ENCODE peak calls at places on chromosome 1, in nine cellular contexts. T, H, S, Z, P, V, A, B and R are unnamed samples.
A peak's percentile ranks its signal among the peaks of the same experiment; 100 is the strongest.

GRCh38 chr1:32249831-32250525 is 1.1 kb upstream of the LCK start:
- DNase-seq in P (no peak), Z (no peak), A (no peak), S (peak; percentile 47), B (peak; percentile 46), V (no peak), T (peak; percentile 88), H (no peak), R (peak; percentile 71)

GRCh38 chr1:54803761-54804470 is 2.8 kb upstream of the TTC22 start:
- DNase-seq in Z (no peak), H (no peak), S (peak; percentile 59), P (no peak), T (no peak), V (peak; percentile 80), B (peak; percentile 26), A (no peak), R (no peak)

GRCh38 chr1:165631403-165632151 is 543 bp downstream of the MGST3 start:
- DNase-seq in Z (peak; percentile 48), H (peak; percentile 81), T (peak; percentile 10), S (peak; percentile 64), P (no peak), V (peak; percentile 84), B (peak; percentile 89), A (peak; percentile 53), R (peak; percentile 9)

GRCh38 chr1:92749024-92749634 is 35.8 kb downstream of the EVI5 start:
- DNase-seq in S (peak; percentile 63), H (no peak), V (no peak), B (peak; percentile 75), P (no peak), T (peak; percentile 34), Z (no peak), A (peak; percentile 15), R (no peak)

GRCh38 chr1:54309631-54310366 is 96.4 kb downstream of the SSBP3 start:
- DNase-seq in V (no peak), S (no peak), B (no peak), P (no peak), A (no peak), H (no peak), T (no peak), Z (no peak), R (no peak)

GRCh38 chr1:23567996-23568607 is 8.8 kb upstream of the ID3 start:
- DNase-seq in A (no peak), H (no peak), Z (no peak), P (no peak), T (no peak), V (peak; percentile 73), S (no peak), B (no peak), R (no peak)

GRCh38 chr1:38009088-38009840 is 3.3 kb upstream of the UTP11 start:
- DNase-seq in B (peak; percentile 78), T (no peak), H (peak; percentile 19), P (peak; percentile 84), V (no peak), S (no peak), A (no peak), Z (no peak), R (no peak)

GRCh38 chr1:243917177-243917862 is 67.3 kb upstream of the AKT3 start:
- DNase-seq in A (peak; percentile 11), B (peak; percentile 93), S (peak; percentile 21), P (no peak), V (no peak), H (peak; percentile 68), Z (no peak), T (peak; percentile 7), R (no peak)

DNA sequence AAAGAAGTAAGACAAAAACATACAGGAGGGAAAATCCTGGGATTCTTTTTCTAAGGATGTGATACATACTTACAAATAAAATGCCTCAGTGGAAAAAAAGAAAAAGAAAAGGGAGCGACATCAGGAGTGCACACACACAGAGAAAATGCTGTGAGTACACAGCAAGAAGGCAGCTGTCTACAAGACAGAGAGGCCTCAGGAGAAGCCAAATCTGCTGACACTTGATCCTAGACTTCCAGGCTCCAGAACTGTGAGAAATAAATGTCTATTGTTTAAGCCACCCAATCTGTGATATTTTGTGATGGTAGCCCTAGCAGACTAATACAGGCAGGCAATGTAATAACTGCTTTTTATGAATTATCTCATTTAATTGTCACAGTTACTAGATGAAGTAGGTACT is 17.0 kb upstream of the TRIM45 start:
- DNase-seq in S (no peak), V (no peak), Z (no peak), H (no peak), P (no peak), T (no peak), B (no peak), A (no peak), R (no peak)
- H3K4me1 ChIP-seq in S (no peaks in the 10 kb centered on the region), V (no peaks in the 10 kb centered on the region), Z (no peaks in the 10 kb centered on the region), H (no peaks in the 10 kb centered on the region), P (no peaks in the 10 kb centered on the region), T (no peaks in the 10 kb centered on the region), B (peaks cover 7% of the 10 kb centered on the region), A (no peaks in the 10 kb centered on the region), R (no peaks in the 10 kb centered on the region)

GRCh38 chr1:82059931-82060330 is 259.2 kb downstream of the ADGRL2 start:
- DNase-seq in H (no peak), A (no peak), V (no peak), Z (no peak), T (no peak), P (no peak), S (no peak), B (no peak), R (no peak)

GRCh38 chr1:82062206-82062605 is 261.5 kb downstream of the ADGRL2 start:
- DNase-seq in H (no peak), A (no peak), S (no peak), Z (no peak), P (no peak), T (no peak), V (no peak), B (no peak), R (no peak)

GRCh38 chr1:82065917-82066316 is 265.2 kb downstream of the ADGRL2 start:
- DNase-seq in A (no peak), V (no peak), T (no peak), P (no peak), B (no peak), H (no peak), Z (no peak), S (no peak), R (no peak)

GRCh38 chr1:82064701-82065100 is 264.0 kb downstream of the ADGRL2 start:
- DNase-seq in T (no peak), B (no peak), Z (no peak), V (no peak), A (no peak), P (no peak), S (no peak), H (no peak), R (no peak)
- H3K36me3 ChIP-seq in T (no peaks in the 10 kb centered on the region), B (no peaks in the 10 kb centered on the region), Z (no peaks in the 10 kb centered on the region), V (no peaks in the 10 kb centered on the region), A (no peaks in the 10 kb centered on the region), P (no peaks in the 10 kb centered on the region), S (no peaks in the 10 kb centered on the region), H (no peaks in the 10 kb centered on the region), R (no peaks in the 10 kb centered on the region)

GRCh38 chr1:150751443-150751842 is 14.1 kb downstream of the CTSS start:
- DNase-seq in B (no peak), T (no peak), P (no peak), Z (peak; percentile 30), S (no peak), V (no peak), A (no peak), H (no peak), R (no peak)

GRCh38 chr1:150748859-150749719 is 16.5 kb downstream of the CTSS start:
- DNase-seq in Z (no peak), T (no peak), S (peak; percentile 27), A (no peak), B (no peak), V (no peak), P (no peak), H (no peak), R (no peak)

GRCh38 chr1:150753416-150753815 is 12.2 kb downstream of the CTSS start:
- DNase-seq in V (no peak), A (no peak), Z (no peak), B (no peak), H (no peak), S (peak; percentile 56), T (no peak), P (no peak), R (no peak)

DNA sequence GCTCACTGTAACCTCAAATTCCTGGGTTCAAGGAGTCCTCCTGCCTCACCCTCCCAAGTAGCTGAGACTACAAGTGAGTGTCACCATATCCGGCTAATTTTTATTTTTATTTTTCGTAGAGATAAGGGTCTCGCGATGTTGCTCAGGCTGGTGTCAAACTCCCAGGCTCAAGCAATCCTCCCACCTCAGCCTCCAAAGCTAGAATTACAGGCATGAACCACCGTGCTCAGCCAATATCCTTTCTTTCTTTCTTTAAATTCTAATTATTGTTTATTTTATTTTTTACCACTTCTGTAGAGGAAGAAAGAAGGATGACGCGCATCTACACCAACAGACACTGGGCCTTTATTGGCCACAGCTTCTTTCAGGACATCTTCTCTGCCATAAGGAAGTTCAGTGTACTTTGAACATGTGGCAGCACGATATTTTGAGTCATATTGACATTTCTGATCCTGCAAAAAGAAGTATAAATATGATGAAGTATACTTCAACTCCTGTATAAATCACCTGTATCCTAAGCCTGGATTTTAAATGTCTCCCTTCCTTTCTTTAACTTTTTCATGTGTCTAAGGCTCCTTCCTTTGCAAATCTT is 15.8 kb downstream of the CTSS start:
- DNase-seq in T (no peak), V (no peak), B (no peak), P (no peak), S (peak; percentile 42), H (no peak), Z (no peak), A (no peak), R (no peak)
- H3K27ac ChIP-seq in T (no peak overlapping the region), V (no peak overlapping the region), B (no peak overlapping the region), P (no peak overlapping the region), S (peak overlapping the region; percentile 78), H (no peak overlapping the region), Z (no peak overlapping the region), A (no peak overlapping the region), R (no peak overlapping the region)

GRCh38 chr1:31027693-31028526 is 37.6 kb downstream of the PUM1 start:
- DNase-seq in V (no peak), T (no peak), P (no peak), A (no peak), S (no peak), B (no peak), H (no peak), Z (no peak), R (no peak)

GRCh38 chr1:31029031-31029430 is 36.5 kb downstream of the PUM1 start:
- DNase-seq in A (no peak), T (no peak), P (no peak), V (no peak), Z (no peak), S (no peak), H (no peak), B (peak; percentile 38), R (no peak)

GRCh38 chr1:31032266-31032665 is 33.3 kb downstream of the PUM1 start:
- DNase-seq in V (no peak), T (no peak), Z (no peak), H (no peak), S (no peak), A (no peak), P (no peak), B (no peak), R (no peak)

GRCh38 chr1:31033573-31033972 is 31.9 kb downstream of the PUM1 start:
- DNase-seq in P (no peak), T (no peak), V (no peak), Z (no peak), B (no peak), A (no peak), H (no peak), S (no peak), R (no peak)

DNA sequence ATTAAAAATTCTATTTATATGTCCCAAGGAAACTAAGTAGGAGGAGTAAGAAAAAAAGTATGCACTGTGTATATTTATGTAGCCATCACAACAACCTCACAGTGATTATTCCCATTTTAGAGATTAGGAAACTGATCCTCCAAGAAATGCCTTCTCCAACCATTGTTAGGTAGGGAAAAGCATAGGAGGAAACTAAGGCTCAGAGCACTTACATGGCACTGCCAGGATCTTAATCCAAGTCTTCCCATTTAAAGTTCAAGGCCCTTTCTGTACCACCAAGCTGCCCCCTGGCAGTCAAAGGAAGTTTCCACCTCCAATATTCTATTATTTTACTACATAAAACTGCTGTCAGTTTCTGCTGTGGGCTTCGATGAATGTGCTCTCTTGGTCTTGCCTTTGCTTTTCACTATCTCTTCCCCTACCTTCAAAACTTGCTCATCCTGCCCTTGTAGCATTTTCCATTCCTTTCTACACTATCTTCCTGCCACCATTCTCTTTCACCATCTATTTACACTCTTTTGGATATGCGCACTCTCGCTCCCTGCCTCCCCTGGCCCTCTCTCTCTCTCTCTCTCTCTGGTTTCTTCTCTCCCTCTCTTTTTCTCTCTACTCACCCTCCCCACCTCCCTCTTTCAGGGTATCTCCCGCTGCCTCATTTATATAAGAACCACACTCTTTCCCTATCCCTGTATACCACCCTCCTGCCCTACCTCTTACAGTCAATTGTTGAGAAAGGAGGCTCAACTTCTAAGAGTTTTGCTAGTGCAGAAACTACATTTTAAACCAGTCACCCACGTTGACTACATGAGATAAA is 34.0 kb downstream of the PUM1 start:
- DNase-seq in T (no peak), Z (no peak), B (no peak), H (no peak), A (no peak), S (no peak), P (no peak), V (no peak), R (no peak)
- H3K4me1 ChIP-seq in T (peaks cover 75% of the 10 kb centered on the region), Z (peaks cover 11% of the 10 kb centered on the region), B (peaks cover 4% of the 10 kb centered on the region), H (peaks cover 46% of the 10 kb centered on the region), A (no peaks in the 10 kb centered on the region), S (peaks cover 10% of the 10 kb centered on the region), P (peaks cover 80% of the 10 kb centered on the region), V (no peaks in the 10 kb centered on the region), R (no peaks in the 10 kb centered on the region)